ENCODE peak calls at places on chromosomes 5 and 9, in five cellular contexts. X is G401, S is caudate nucleus, Q is C1 segment of cervical spinal cord, H is SW480. J is an unnamed sample.

GRCh38 chr5:80275347-80275746 is 19.5 kb upstream of the SERINC5 start:
- DNase-seq in X (peak; percentile 35), S (no peak), Q (no peak), H (peak; percentile 43), J (no peak)

GRCh38 chr5:31048282-31048974 is 145.1 kb upstream of the CDH6 start:
- DNase-seq in X (no peak), S (no peak), Q (no peak), H (no peak), J (no peak)

GRCh38 chr5:163506726-163507125 is 1.3 kb downstream of the MAT2B start:
- DNase-seq in X (peak; percentile 16), S (no peak), Q (no peak), H (peak; percentile 28), J (no peak)

GRCh38 chr9:88400021-88400420 is 11.8 kb downstream of the SPIN1 start:
- DNase-seq in X (no peak), S (no peak), Q (no peak), H (no peak), J (no peak)

GRCh38 chr9:12923472-12924009 is 148.7 kb downstream of the LURAP1L start:
- DNase-seq in X (no peak), S (no peak), Q (no peak), H (no peak), J (no peak)

GRCh38 chr9:77883133-77883532 is 148.5 kb downstream of the GNAQ start:
- DNase-seq in X (no peak), S (no peak), Q (no peak), H (no peak), J (no peak)

GRCh38 chr5:151042453-151043093 is 22.2 kb downstream of the GPX3 start:
- DNase-seq in X (no peak), S (no peak), Q (no peak), H (no peak), J (no peak)

GRCh38 chr5:132822650-132823480 is 7.6 kb downstream of the SHROOM1 start:
- DNase-seq in X (peak; percentile 71), S (no peak), Q (no peak), H (no peak), J (no peak)

GRCh38 chr9:14584571-14584970 is 108.7 kb downstream of the ZDHHC21 start:
- DNase-seq in X (no peak), S (no peak), Q (no peak), H (no peak), J (no peak)

GRCh38 chr5:96335873-96336272 is 97.2 kb downstream of the PCSK1 start:
- DNase-seq in X (no peak), S (no peak), Q (no peak), H (peak; percentile 5), J (no peak)

GRCh38 chr5:55022454-55022853 is 1.6 kb upstream of the GZMK start:
- DNase-seq in X (no peak), S (no peak), Q (no peak), H (no peak), J (no peak)

GRCh38 chr5:93130623-93131022 is 450.4 kb downstream of the NR2F1-AS1 start:
- DNase-seq in X (no peak), S (no peak), Q (no peak), H (no peak), J (no peak)

GRCh38 chr5:28275931-28276330 is 1237.5 kb upstream of the CDH9 start:
- DNase-seq in X (no peak), S (no peak), Q (no peak), H (no peak), J (no peak)

GRCh38 chr9:95107001-95107749 is 210.3 kb downstream of the FANCC start:
- DNase-seq in X (peak; percentile 66), S (no peak), Q (peak; percentile 48), H (no peak), J (no peak)

GRCh38 chr5:53557386-53557785 is 3.1 kb upstream of the NDUFS4 start:
- DNase-seq in X (no peak), S (no peak), Q (no peak), H (no peak), J (no peak)

GRCh38 chr5:34957857-34958690 is 28.7 kb downstream of the DNAJC21 start:
- DNase-seq in X (peak; percentile 45), S (no peak), Q (no peak), H (peak; percentile 27), J (no peak)

GRCh38 chr5:51983161-51983560 is 599.9 kb downstream of the ISL1 start:
- DNase-seq in X (no peak), S (no peak), Q (no peak), H (no peak), J (no peak)

GRCh38 chr5:138844812-138845513 is 30.2 kb downstream of the LRRTM2 start:
- DNase-seq in X (no peak), S (no peak), Q (no peak), H (no peak), J (no peak)

GRCh38 chr5:17228833-17229291 is 11.4 kb downstream of the BASP1 start:
- DNase-seq in X (no peak), S (no peak), Q (no peak), H (no peak), J (no peak)

GRCh38 chr9:5025416-5025815 is 40.3 kb downstream of the JAK2 start:
- DNase-seq in X (no peak), S (no peak), Q (no peak), H (no peak), J (no peak)